ENCODE peak calls at places on chromosomes 2 and 18, in six cellular contexts. One of them, this sample, is unnamed.

GRCh38 chr2:111162718-111163331 is 42.1 kb downstream of the BCL2L11 start:
- DNase-seq in colonic mucosa: no peak
- DNase-seq in heart right ventricle: no peak
- DNase-seq in uterus: no peak
- DNase-seq in tibial nerve: no peak
- DNase-seq in Peyer's patch: no peak
- DNase-seq in this sample: peak; percentile 38

GRCh38 chr2:62459106-62459505 is 46.9 kb downstream of the TMEM17 start:
- DNase-seq in uterus: no peak
- DNase-seq in colonic mucosa: no peak
- DNase-seq in tibial nerve: no peak
- DNase-seq in Peyer's patch: no peak
- DNase-seq in heart right ventricle: no peak
- DNase-seq in this sample: no peak

GRCh38 chr18:45156941-45157340 is 458.3 kb upstream of the SLC14A2 start:
- DNase-seq in Peyer's patch: no peak
- DNase-seq in heart right ventricle: no peak
- DNase-seq in colonic mucosa: no peak
- DNase-seq in uterus: no peak
- DNase-seq in tibial nerve: no peak
- DNase-seq in this sample: no peak

GRCh38 chr2:15989559-15989958 is 49.2 kb downstream of the MYCN start:
- DNase-seq in tibial nerve: no peak
- DNase-seq in uterus: no peak
- DNase-seq in Peyer's patch: no peak
- DNase-seq in heart right ventricle: no peak
- DNase-seq in colonic mucosa: no peak
- DNase-seq in this sample: no peak

GRCh38 chr18:59145055-59145454 is 5.4 kb downstream of the SEC11C start:
- DNase-seq in heart right ventricle: no peak
- DNase-seq in tibial nerve: no peak
- DNase-seq in Peyer's patch: no peak
- DNase-seq in colonic mucosa: no peak
- DNase-seq in uterus: no peak
- DNase-seq in this sample: no peak

GRCh38 chr18:6370410-6370809 is 44.3 kb downstream of the L3MBTL4 start:
- DNase-seq in Peyer's patch: no peak
- DNase-seq in heart right ventricle: no peak
- DNase-seq in colonic mucosa: no peak
- DNase-seq in uterus: no peak
- DNase-seq in tibial nerve: no peak
- DNase-seq in this sample: no peak

GRCh38 chr2:12452211-12452610 is 264.5 kb upstream of the TRIB2 start:
- DNase-seq in tibial nerve: no peak
- DNase-seq in heart right ventricle: no peak
- DNase-seq in Peyer's patch: no peak
- DNase-seq in uterus: no peak
- DNase-seq in colonic mucosa: no peak
- DNase-seq in this sample: no peak

GRCh38 chr2:10989782-10990181 is 78.0 kb downstream of the KCNF1 start:
- DNase-seq in heart right ventricle: no peak
- DNase-seq in tibial nerve: no peak
- DNase-seq in Peyer's patch: no peak
- DNase-seq in uterus: no peak
- DNase-seq in colonic mucosa: no peak
- DNase-seq in this sample: no peak

GRCh38 chr2:97995026-97995733 is 568 bp downstream of the TMEM131 start:
- DNase-seq in uterus: peak; percentile 18
- DNase-seq in heart right ventricle: peak; percentile 19
- DNase-seq in tibial nerve: peak; percentile 15
- DNase-seq in colonic mucosa: peak; percentile 62
- DNase-seq in Peyer's patch: no peak
- DNase-seq in this sample: no peak

GRCh38 chr2:135743860-135744259 is 2.2 kb downstream of the UBXN4 start:
- DNase-seq in heart right ventricle: no peak
- DNase-seq in tibial nerve: no peak
- DNase-seq in Peyer's patch: no peak
- DNase-seq in uterus: no peak
- DNase-seq in colonic mucosa: no peak
- DNase-seq in this sample: no peak

GRCh38 chr2:135745545-135745944 is 3.9 kb downstream of the UBXN4 start:
- DNase-seq in uterus: no peak
- DNase-seq in Peyer's patch: no peak
- DNase-seq in heart right ventricle: no peak
- DNase-seq in tibial nerve: no peak
- DNase-seq in colonic mucosa: no peak
- DNase-seq in this sample: no peak

GRCh38 chr2:135742307-135742838 is 718 bp downstream of the UBXN4 start:
- DNase-seq in tibial nerve: no peak
- DNase-seq in Peyer's patch: peak; percentile 74
- DNase-seq in heart right ventricle: peak; percentile 21
- DNase-seq in colonic mucosa: peak; percentile 43
- DNase-seq in uterus: peak; percentile 19
- DNase-seq in this sample: peak; percentile 23

GRCh38 chr2:135741395-135742306 is at the start of gene UBXN4:
- DNase-seq in Peyer's patch: peak; percentile 97
- DNase-seq in heart right ventricle: peak; percentile 97
- DNase-seq in tibial nerve: peak; percentile 91
- DNase-seq in uterus: peak; percentile 97
- DNase-seq in colonic mucosa: peak; percentile 98
- DNase-seq in this sample: peak; percentile 96

GRCh38 chr2:135744761-135745314 is 3.2 kb downstream of the UBXN4 start:
- DNase-seq in uterus: no peak
- DNase-seq in Peyer's patch: no peak
- DNase-seq in colonic mucosa: no peak
- DNase-seq in tibial nerve: no peak
- DNase-seq in heart right ventricle: no peak
- DNase-seq in this sample: no peak
- TF ChIP-seq CTCF in uterus: no peak
- TF ChIP-seq CTCF in Peyer's patch: no peak
- TF ChIP-seq CTCF in colonic mucosa: no peak
- TF ChIP-seq CTCF in tibial nerve: no peak
- TF ChIP-seq CTCF in heart right ventricle: no peak
- TF ChIP-seq CTCF in this sample: no peak

GRCh38 chr2:230787101-230787500 is 74.5 kb downstream of the CAB39 start:
- DNase-seq in uterus: no peak
- DNase-seq in colonic mucosa: no peak
- DNase-seq in tibial nerve: no peak
- DNase-seq in heart right ventricle: no peak
- DNase-seq in Peyer's patch: no peak
- DNase-seq in this sample: no peak

GRCh38 chr2:230793573-230794359 is 71.0 kb upstream of the ITM2C start:
- DNase-seq in uterus: peak; percentile 77
- DNase-seq in Peyer's patch: no peak
- DNase-seq in colonic mucosa: peak; percentile 51
- DNase-seq in heart right ventricle: peak; percentile 69
- DNase-seq in tibial nerve: peak; percentile 25
- DNase-seq in this sample: peak; percentile 99

GRCh38 chr2:230794472-230794871 is 70.3 kb upstream of the ITM2C start:
- DNase-seq in heart right ventricle: no peak
- DNase-seq in tibial nerve: no peak
- DNase-seq in uterus: no peak
- DNase-seq in Peyer's patch: no peak
- DNase-seq in colonic mucosa: no peak
- DNase-seq in this sample: no peak

GRCh38 chr2:230788554-230789175 is 76.0 kb downstream of the CAB39 start:
- DNase-seq in colonic mucosa: no peak
- DNase-seq in uterus: no peak
- DNase-seq in tibial nerve: no peak
- DNase-seq in heart right ventricle: no peak
- DNase-seq in Peyer's patch: no peak
- DNase-seq in this sample: no peak

GRCh38 chr2:230790981-230791380 is 73.8 kb upstream of the ITM2C start:
- DNase-seq in colonic mucosa: no peak
- DNase-seq in uterus: no peak
- DNase-seq in heart right ventricle: no peak
- DNase-seq in tibial nerve: no peak
- DNase-seq in Peyer's patch: no peak
- DNase-seq in this sample: no peak
- H3K36me3 ChIP-seq in colonic mucosa: no peaks in the 10 kb centered on the region
- H3K36me3 ChIP-seq in uterus: no peaks in the 10 kb centered on the region
- H3K36me3 ChIP-seq in heart right ventricle: peaks cover 61% of the 10 kb centered on the region
- H3K36me3 ChIP-seq in tibial nerve: no peaks in the 10 kb centered on the region
- H3K36me3 ChIP-seq in Peyer's patch: no peaks in the 10 kb centered on the region
- H3K36me3 ChIP-seq in this sample: no peaks in the 10 kb centered on the region

GRCh38 chr2:191759200-191759507 is 81.2 kb downstream of the NABP1 start:
- DNase-seq in heart right ventricle: no peak
- DNase-seq in colonic mucosa: no peak
- DNase-seq in Peyer's patch: no peak
- DNase-seq in uterus: no peak
- DNase-seq in tibial nerve: no peak
- DNase-seq in this sample: no peak
- TF ChIP-seq CTCF in heart right ventricle: no peak
- TF ChIP-seq CTCF in colonic mucosa: no peak
- TF ChIP-seq CTCF in Peyer's patch: no peak
- TF ChIP-seq CTCF in uterus: no peak
- TF ChIP-seq CTCF in tibial nerve: no peak
- TF ChIP-seq CTCF in this sample: no peak

GRCh38 chr2:96354492-96354891 is 18.9 kb downstream of the NCAPH start:
- DNase-seq in Peyer's patch: no peak
- DNase-seq in heart right ventricle: no peak
- DNase-seq in colonic mucosa: no peak
- DNase-seq in uterus: no peak
- DNase-seq in tibial nerve: no peak
- DNase-seq in this sample: no peak

GRCh38 chr2:96359310-96359709 is 23.7 kb downstream of the NCAPH start:
- DNase-seq in Peyer's patch: no peak
- DNase-seq in tibial nerve: no peak
- DNase-seq in uterus: no peak
- DNase-seq in heart right ventricle: no peak
- DNase-seq in colonic mucosa: no peak
- DNase-seq in this sample: no peak

GRCh38 chr2:96356889-96357288 is 21.3 kb downstream of the NCAPH start:
- DNase-seq in Peyer's patch: no peak
- DNase-seq in tibial nerve: no peak
- DNase-seq in heart right ventricle: peak; percentile 34
- DNase-seq in uterus: no peak
- DNase-seq in colonic mucosa: no peak
- DNase-seq in this sample: no peak

GRCh38 chr2:96361751-96362150 is 26.2 kb downstream of the NCAPH start:
- DNase-seq in colonic mucosa: no peak
- DNase-seq in tibial nerve: no peak
- DNase-seq in Peyer's patch: no peak
- DNase-seq in uterus: no peak
- DNase-seq in heart right ventricle: no peak
- DNase-seq in this sample: no peak

GRCh38 chr2:96359866-96360265 is 24.3 kb downstream of the NCAPH start:
- DNase-seq in uterus: no peak
- DNase-seq in heart right ventricle: no peak
- DNase-seq in colonic mucosa: no peak
- DNase-seq in Peyer's patch: no peak
- DNase-seq in tibial nerve: no peak
- DNase-seq in this sample: no peak
- H3K36me3 ChIP-seq in uterus: no peaks in the 10 kb centered on the region
- H3K36me3 ChIP-seq in heart right ventricle: peaks cover 41% of the 10 kb centered on the region
- H3K36me3 ChIP-seq in colonic mucosa: no peaks in the 10 kb centered on the region
- H3K36me3 ChIP-seq in Peyer's patch: no peaks in the 10 kb centered on the region
- H3K36me3 ChIP-seq in tibial nerve: no peaks in the 10 kb centered on the region
- H3K36me3 ChIP-seq in this sample: no peaks in the 10 kb centered on the region

DNA sequence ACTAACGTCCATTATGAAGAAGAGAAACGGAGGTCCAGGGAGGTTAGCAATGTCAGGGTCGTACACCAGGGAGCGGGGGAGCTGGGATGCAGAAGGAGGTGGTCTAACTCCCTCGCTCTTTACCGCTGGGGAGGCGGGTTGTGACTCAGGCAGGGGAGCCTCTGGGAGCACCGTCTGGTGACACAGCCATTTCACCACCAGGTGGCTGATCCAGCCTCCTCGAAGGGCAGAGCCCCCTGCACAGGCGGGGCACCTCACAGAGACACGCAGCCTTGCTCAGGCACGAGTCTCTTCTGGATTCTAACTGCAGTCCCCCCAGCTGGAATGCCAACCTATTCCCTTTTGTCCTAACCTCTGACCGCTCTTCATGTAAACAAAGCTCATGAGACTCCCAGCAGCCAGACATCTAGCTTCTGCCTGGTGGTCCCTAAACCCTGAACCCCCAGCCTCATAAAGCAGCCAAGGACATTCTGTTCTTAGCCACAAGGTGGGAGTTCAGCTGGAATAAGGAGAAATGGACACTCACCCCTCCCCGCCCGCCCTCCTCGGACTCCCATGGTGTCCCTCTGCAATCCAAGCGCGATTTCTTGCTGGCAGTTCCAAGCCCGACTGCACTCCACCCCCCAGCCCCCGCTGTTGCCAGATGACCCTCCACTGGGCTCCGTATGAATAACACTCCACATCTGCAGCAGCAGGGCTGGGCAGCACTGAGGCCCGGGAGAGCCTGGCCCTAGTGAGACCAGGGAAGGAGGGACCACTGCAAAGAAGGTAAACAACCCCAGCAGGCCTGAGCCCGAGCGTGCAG is 84.4 kb downstream of the TNS1 start:
- DNase-seq in colonic mucosa: no peak
- DNase-seq in heart right ventricle: no peak
- DNase-seq in uterus: peak; percentile 74
- DNase-seq in tibial nerve: no peak
- DNase-seq in Peyer's patch: no peak
- DNase-seq in this sample: no peak
- TF ChIP-seq CTCF in colonic mucosa: no peak
- TF ChIP-seq CTCF in heart right ventricle: peak; percentile 31
- TF ChIP-seq CTCF in uterus: peak; percentile 54
- TF ChIP-seq CTCF in tibial nerve: peak; percentile 37
- TF ChIP-seq CTCF in Peyer's patch: no peak
- TF ChIP-seq CTCF in this sample: peak; percentile 11

GRCh38 chr18:55452123-55452611 is 135.8 kb downstream of the TCF4 start:
- DNase-seq in uterus: peak; percentile 31
- DNase-seq in colonic mucosa: no peak
- DNase-seq in tibial nerve: no peak
- DNase-seq in heart right ventricle: no peak
- DNase-seq in Peyer's patch: no peak
- DNase-seq in this sample: no peak

GRCh38 chr18:55457028-55457427 is 131.0 kb downstream of the TCF4 start:
- DNase-seq in colonic mucosa: no peak
- DNase-seq in Peyer's patch: no peak
- DNase-seq in heart right ventricle: no peak
- DNase-seq in tibial nerve: no peak
- DNase-seq in uterus: no peak
- DNase-seq in this sample: no peak

GRCh38 chr18:55458456-55459238 is 129.3 kb downstream of the TCF4 start:
- DNase-seq in uterus: no peak
- DNase-seq in heart right ventricle: no peak
- DNase-seq in Peyer's patch: no peak
- DNase-seq in tibial nerve: no peak
- DNase-seq in colonic mucosa: no peak
- DNase-seq in this sample: no peak

GRCh38 chr18:55453186-55453585 is 134.8 kb downstream of the TCF4 start:
- DNase-seq in heart right ventricle: no peak
- DNase-seq in Peyer's patch: no peak
- DNase-seq in colonic mucosa: no peak
- DNase-seq in uterus: no peak
- DNase-seq in tibial nerve: no peak
- DNase-seq in this sample: no peak

DNA sequence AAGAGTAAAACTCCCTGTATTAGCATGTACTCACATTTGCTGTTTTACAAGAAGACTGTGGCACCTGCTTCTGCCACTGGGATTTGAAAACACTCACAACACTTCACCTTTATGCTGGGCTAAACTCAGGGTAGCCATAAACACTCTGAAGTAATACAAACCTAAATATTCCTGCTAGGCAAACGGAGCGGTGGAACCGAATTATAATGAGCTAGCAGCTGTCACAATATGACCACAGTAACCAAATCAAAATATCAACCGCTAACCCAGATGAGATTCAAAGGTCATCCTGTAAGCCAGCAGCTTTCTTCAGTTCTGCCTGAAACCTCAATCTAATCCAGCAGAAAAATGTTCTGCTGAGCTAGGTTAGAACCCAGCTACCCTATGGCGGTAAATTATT is 132.1 kb downstream of the TCF4 start:
- DNase-seq in tibial nerve: no peak
- DNase-seq in heart right ventricle: no peak
- DNase-seq in Peyer's patch: no peak
- DNase-seq in colonic mucosa: no peak
- DNase-seq in uterus: no peak
- DNase-seq in this sample: no peak
- H3K36me3 ChIP-seq in tibial nerve: no peaks in the 10 kb centered on the region
- H3K36me3 ChIP-seq in heart right ventricle: peaks cover 14% of the 10 kb centered on the region
- H3K36me3 ChIP-seq in Peyer's patch: no peaks in the 10 kb centered on the region
- H3K36me3 ChIP-seq in colonic mucosa: no peaks in the 10 kb centered on the region
- H3K36me3 ChIP-seq in uterus: no peaks in the 10 kb centered on the region
- H3K36me3 ChIP-seq in this sample: no peaks in the 10 kb centered on the region

This sample was measured in kidney epithelial cell.